ENCODE peak calls at places on chromosomes 6 and 20, in four cellular contexts. R, O, N and L are unnamed samples.

GRCh38 chr6:105250523-105250922 is 70.7 kb upstream of the POPDC3 start:
- DNase-seq in R (no peak), N (no peak), O (peak), L (peak)

GRCh38 chr20:3045042-3045815 is 623 bp upstream of the MRPS26 start:
- DNase-seq in R (peak), N (no peak), O (peak), L (peak)

GRCh38 chr6:126383203-126383602 is 43.3 kb downstream of the CENPW start:
- DNase-seq in O (no peak), N (no peak), R (no peak), L (no peak)

GRCh38 chr6:115729036-115729435 is 331.7 kb downstream of the FRK start:
- DNase-seq in R (no peak), O (no peak), N (no peak), L (peak)

GRCh38 chr6:35973670-35974222 is 50.7 kb downstream of the SLC26A8 start:
- DNase-seq in N (no peak), O (peak), R (no peak), L (no peak)

GRCh38 chr6:52363222-52363867 is 1.4 kb downstream of the PAQR8 start:
- DNase-seq in R (peak), O (peak), N (no peak), L (no peak)

GRCh38 chr20:48776306-48776705 is 51.5 kb downstream of the PREX1 start:
- DNase-seq in N (no peak), R (peak), O (no peak), L (peak)

GRCh38 chr6:119526609-119527605 is 177.3 kb upstream of the MAN1A1 start:
- DNase-seq in R (no peak), N (no peak), O (no peak), L (no peak)

DNA sequence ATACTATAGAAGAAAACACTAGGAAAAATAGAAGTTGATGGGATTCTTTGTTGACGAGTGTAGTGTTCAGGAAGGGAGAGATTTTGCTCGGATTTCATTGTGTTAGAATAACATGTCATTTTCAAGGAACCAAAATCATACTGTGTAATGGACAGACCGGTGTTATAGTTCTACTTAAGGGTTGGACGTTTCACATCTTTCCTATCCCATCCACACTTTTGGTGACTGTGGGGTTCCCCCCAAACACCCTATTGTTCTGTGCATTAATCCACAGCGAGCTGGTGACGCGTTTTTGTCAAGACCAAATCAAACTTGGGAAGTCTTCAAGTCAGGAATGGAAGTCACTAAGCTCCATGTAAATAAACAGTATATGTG is 43.3 kb downstream of the TRIM27 start:
- DNase-seq in R (no peak), O (no peak), N (no peak), L (no peak)
- H2AFZ ChIP-seq in R (peak), O (peak), N (peak), L (peak)

DNA sequence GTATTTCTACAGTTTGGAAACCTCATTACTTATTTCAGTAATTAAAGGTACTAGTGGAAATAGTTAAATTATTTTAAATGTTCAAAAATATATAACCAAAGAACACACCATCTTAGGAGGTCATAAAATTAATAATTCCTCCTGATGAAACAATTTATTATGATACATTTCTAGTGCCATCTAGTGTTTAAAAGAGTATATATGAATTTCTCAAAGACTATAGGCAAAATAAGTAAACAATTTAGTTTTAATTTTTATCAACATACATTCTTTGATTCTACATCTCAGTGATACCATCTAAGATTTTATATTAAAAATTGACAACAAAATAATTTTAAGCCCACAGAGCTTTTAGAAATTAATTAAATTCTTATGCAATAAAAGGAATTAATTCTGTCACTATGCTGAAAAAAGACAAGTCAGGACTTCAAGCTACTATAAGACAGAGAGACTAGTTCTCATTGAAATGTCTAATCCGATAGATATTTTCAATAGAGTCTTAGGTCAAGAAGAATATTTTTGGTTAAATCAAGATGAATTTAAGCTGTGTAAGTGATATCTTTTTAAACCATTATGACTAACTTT is 107.8 kb upstream of the RNF217 start:
- DNase-seq in N (peak), R (no peak), O (no peak), L (no peak)
- TF ChIP-seq CTCF in N (no peak), R (peak), O (peak), L (peak)

DNA sequence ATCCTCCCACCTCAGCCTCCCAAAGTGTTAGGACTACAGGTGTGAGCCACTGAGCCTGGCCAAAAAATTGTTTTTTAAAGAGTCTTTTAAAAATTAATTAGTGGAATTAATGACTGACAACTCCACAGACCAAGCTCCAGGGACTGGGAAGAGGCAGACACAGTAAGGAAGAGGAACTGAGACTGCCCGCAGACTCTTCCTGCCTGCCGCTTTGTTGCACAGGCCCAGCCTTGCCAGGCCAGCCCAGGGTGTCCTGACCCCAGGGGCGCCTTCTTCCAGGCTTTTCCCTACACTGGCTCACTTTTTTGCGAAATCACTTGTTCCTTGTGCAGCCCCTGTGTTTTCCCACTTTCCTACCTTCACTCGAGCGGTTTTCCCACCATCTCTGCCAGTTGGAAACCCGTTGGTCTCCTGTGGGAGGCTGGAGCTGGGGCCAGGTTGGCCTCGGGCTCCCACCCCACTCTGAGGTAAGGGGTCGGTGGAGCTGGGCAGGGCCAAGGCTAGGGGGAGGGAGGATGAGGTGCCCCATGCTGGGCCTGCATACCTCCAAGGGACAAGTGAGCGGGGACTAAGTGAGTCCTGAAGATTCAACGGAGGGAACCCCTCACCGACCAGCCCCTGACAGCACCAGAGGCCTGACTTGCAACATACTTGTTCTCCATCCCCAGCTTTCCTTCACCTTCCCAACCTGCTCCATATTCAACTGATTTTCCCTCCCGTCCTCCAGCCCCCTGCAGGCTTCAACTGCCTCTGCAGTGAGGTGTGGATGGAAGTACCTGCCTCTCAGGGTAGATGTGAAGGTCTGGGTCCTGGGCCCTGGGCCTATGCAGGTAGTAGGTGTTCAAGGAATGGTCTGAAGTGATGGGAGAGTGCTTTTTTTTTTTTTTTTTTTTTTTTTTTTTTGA is 23.5 kb upstream of the SMIM29 start:
- DNase-seq in O (no peak), R (no peak), N (no peak), L (no peak)
- H2AFZ ChIP-seq in O (no peak), R (no peak), N (peak), L (no peak)

GRCh38 chr6:24188571-24188970 is 62.6 kb downstream of the NRSN1 start:
- DNase-seq in R (no peak), N (no peak), O (no peak), L (no peak)

DNA sequence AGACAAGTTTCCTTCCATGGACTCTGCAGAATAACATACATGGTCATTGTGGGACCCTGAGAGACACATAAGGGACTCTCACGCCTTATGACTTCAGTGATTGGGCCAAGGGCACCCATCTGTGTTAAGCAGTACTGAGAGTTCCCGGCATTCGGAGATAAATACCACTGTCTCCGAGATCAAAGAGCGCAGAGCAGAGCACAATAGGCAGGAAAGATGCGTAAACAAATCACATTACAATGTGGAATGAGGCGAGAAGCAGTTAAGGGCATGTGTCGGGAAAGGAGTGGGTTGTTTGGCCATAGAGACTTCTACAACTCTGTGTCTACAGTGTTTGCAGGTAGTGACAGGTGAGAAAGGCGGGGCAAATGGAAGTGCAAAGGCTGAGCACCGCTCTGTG is 57.6 kb downstream of the NRSN1 start:
- DNase-seq in O (no peak), R (no peak), N (no peak), L (no peak)
- TF ChIP-seq CTCF in O (no peak), R (no peak), N (no peak), L (no peak)

GRCh38 chr6:151482290-151482689 is 11.5 kb upstream of the CCDC170 start:
- DNase-seq in O (peak), R (peak), N (peak), L (no peak)
- H2AFZ ChIP-seq in O (peak), R (no peak), N (peak), L (peak)